ENCODE peak calls at places on chromosomes 4 and X, in four cellular contexts. T is H9, K is IMR-90, P is HCT116. J is an unnamed sample.

GRCh38 chr4:138658518-138658917 is 357.1 kb upstream of the NOCT start:
- DNase-seq in T (peak), K (no peak), P (no peak), J (no peak)

GRCh38 chr4:68109891-68110290 is 19.8 kb downstream of the TMPRSS11F start:
- DNase-seq in T (no peak), K (no peak), P (no peak), J (no peak)

GRCh38 chr4:88341227-88342192 is 37.1 kb upstream of the HERC6 start:
- DNase-seq in T (no peak), K (peak), P (no peak), J (peak)

GRCh38 chr4:15414601-15415091 is 13.2 kb upstream of the C1QTNF7 start:
- DNase-seq in T (no peak), K (peak), P (no peak), J (no peak)

GRCh38 chr4:53614616-53615015 is 23.3 kb upstream of the LNX1 start:
- DNase-seq in T (peak), K (no peak), P (no peak), J (no peak)

GRCh38 chr4:166875821-166876220 is 358.5 kb downstream of the SPOCK3 start:
- DNase-seq in T (no peak), K (no peak), P (no peak), J (no peak)

GRCh38 chr4:113822555-113823290 is 61.2 kb upstream of the CAMK2D start:
- DNase-seq in T (no peak), K (no peak), P (no peak), J (peak)

GRCh38 chr4:76993787-76994641 is 44.5 kb downstream of the SEPTIN11 start:
- DNase-seq in T (no peak), K (no peak), P (no peak), J (no peak)

GRCh38 chrX:53678667-53679066 is 7.9 kb downstream of the HUWE1 start:
- DNase-seq in T (no peak), K (no peak), P (no peak), J (peak)

GRCh38 chrX:117771384-117771783 is 345.2 kb downstream of the KLHL13 start:
- DNase-seq in T (no peak), K (no peak), P (no peak), J (no peak)

GRCh38 chrX:27555514-27555913 is 34.6 kb upstream of the DCAF8L2 start:
- DNase-seq in T (no peak), K (peak), P (no peak), J (peak)

GRCh38 chrX:76555816-76556215 is 128.3 kb downstream of the MAGEE1 start:
- DNase-seq in T (peak), K (peak), P (peak), J (no peak)

GRCh38 chr4:72631296-72631695 is 62.3 kb upstream of the ADAMTS3 start:
- DNase-seq in T (no peak), K (peak), P (no peak), J (peak)

GRCh38 chr4:52852041-52852440 is 10.1 kb upstream of the RASL11B start:
- DNase-seq in T (no peak), K (no peak), P (no peak), J (no peak)

DNA sequence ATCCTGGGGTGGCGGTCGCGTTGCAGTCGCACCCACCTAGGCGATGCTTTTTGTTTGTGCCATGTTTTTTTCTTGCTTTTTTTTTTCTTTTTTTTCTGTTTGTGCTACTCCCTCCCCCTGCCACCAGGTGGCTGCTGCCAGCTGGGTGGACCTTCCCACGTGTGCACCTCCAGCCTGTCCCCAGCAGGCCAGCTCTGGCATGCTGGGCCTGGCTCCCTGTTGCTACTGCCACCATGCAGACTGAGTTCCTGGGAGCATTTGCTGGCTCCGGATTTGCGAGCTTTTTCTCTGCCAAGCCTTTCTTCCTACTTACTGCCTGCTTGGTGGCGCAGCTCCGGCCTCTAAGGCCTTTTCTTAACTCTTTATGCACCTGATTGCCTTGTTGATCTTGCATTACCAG is 161.2 kb upstream of the WDFY3 start:
- DNase-seq in T (peak), K (no peak), P (peak), J (peak)
- H3K9ac ChIP-seq in T (no peak), K (no peak), P (no peak), J (no peak)

GRCh38 chr4:104772849-104773248 is 278.2 kb upstream of the CXXC4 start:
- DNase-seq in T (no peak), K (no peak), P (no peak), J (no peak)
- H3K9ac ChIP-seq in T (no peak), K (no peak), P (no peak), J (no peak)

DNA sequence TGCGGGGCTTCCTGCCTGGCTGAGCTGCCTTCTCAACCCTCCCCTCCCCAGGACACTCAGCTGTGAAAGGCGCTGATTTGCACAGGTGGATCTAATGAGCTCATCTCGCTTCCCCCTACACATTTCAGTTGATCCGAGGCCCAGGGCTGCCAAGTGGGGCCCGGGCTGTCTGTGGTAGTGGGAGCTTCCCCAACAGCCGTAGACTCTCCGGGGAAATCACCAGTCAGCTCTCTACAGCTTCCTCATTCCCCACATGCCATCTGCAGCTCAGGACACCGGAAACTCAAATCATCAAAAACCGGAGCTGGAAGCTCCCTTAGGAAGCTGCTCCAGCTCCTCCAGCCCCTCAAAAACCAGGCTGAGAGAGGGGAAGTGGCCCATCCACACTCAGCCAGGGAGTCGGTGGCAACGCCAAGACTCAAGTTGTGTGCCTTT is 56.2 kb downstream of the SMIM20 start:
- DNase-seq in T (no peak), K (no peak), P (no peak), J (peak)
- H3K9ac ChIP-seq in T (no peak), K (no peak), P (no peak), J (no peak)

GRCh38 chr4:122508083-122508482 is 51.6 kb upstream of the IL2 start:
- DNase-seq in T (no peak), K (no peak), P (no peak), J (no peak)
- H3K9ac ChIP-seq in T (no peak), K (no peak), P (no peak), J (no peak)